ENCODE peak calls at places on chromosomes 5 and 9, in six cellular contexts. F is A549, G is ACHN, Y is EH, I is ureter, M is activated gamma-delta T cell treated with Interleukin-2 at 50 U/mL for 16 hours. O is an unnamed sample.

GRCh38 chr5:116785101-116785500 is 210.5 kb upstream of the SEMA6A start:
- DNase-seq in F (no peak), G (no peak), Y (no peak), I (no peak), M (no peak), O (no peak)

GRCh38 chr9:97560154-97560553 is 58.7 kb downstream of the TMOD1 start:
- DNase-seq in F (no peak), G (no peak), Y (no peak), I (no peak), M (no peak), O (no peak)

GRCh38 chr5:3222924-3223323 is 372.7 kb upstream of the IRX1 start:
- DNase-seq in F (no peak), G (no peak), Y (no peak), I (peak; percentile 40), M (no peak), O (peak; percentile 28)

GRCh38 chr5:74394543-74394923 is 246.0 kb downstream of the ENC1 start:
- DNase-seq in F (no peak), G (no peak), Y (no peak), I (no peak), M (no peak), O (no peak)

GRCh38 chr5:178511173-178511572 is 79.0 kb downstream of the COL23A1 start:
- DNase-seq in F (no peak), G (no peak), Y (no peak), I (no peak), M (no peak), O (no peak)

GRCh38 chr5:107467137-107467932 is 203.4 kb downstream of the EFNA5 start:
- DNase-seq in F (no peak), G (no peak), Y (no peak), I (no peak), M (no peak), O (no peak)

GRCh38 chr9:128081052-128081451 is 13.0 kb downstream of the SLC25A25 start:
- DNase-seq in F (no peak), G (no peak), Y (peak; percentile 95), I (no peak), M (no peak), O (no peak)

GRCh38 chr5:81759632-81760005 is 8.7 kb upstream of the SSBP2 start:
- DNase-seq in F (no peak), G (no peak), Y (no peak), I (no peak), M (no peak), O (no peak)

GRCh38 chr5:89994266-89994665 is 415.3 kb downstream of the CETN3 start:
- DNase-seq in F (no peak), G (no peak), Y (no peak), I (no peak), M (no peak), O (no peak)

GRCh38 chr5:144510845-144511580 is 340.3 kb downstream of the KCTD16 start:
- DNase-seq in F (no peak), G (no peak), Y (peak; percentile 42), I (no peak), M (no peak), O (no peak)

GRCh38 chr5:157473383-157474370 is 13.7 kb downstream of the NIPAL4 start:
- DNase-seq in F (no peak), G (no peak), Y (peak; percentile 97), I (no peak), M (no peak), O (no peak)

GRCh38 chr5:76801159-76801802 is 17.5 kb upstream of the F2RL1 start:
- DNase-seq in F (peak; percentile 89), G (no peak), Y (peak; percentile 94), I (no peak), M (no peak), O (no peak)

GRCh38 chr5:17890501-17890900 is 256.2 kb downstream of the TAF11L14 start:
- DNase-seq in F (peak; percentile 26), G (no peak), Y (no peak), I (no peak), M (no peak), O (no peak)

O was measured in stimulated activated effector memory CD8-positive, alpha-beta T cell treated with anti-CD3 and anti-CD28 coated beads, Interleukin-12 subunit alpha, Interleukin-12 subunit beta, amount 100 ng/mL, for 72 hours.